ENCODE peak calls at places on chromosomes 5 and 9, in seven cellular contexts. Q, C, T, O, D, I and S are unnamed samples.

GRCh38 chr5:176980818-176981217 is 25.8 kb downstream of the UIMC1 start:
- DNase-seq in Q (no peak), C (no peak), T (no peak), O (no peak), D (no peak), I (peak; percentile 13), S (no peak)

GRCh38 chr5:114305402-114306207 is 56.3 kb upstream of the KCNN2 start:
- DNase-seq in Q (no peak), C (no peak), T (no peak), O (no peak), D (no peak), I (peak; percentile 21), S (no peak)

GRCh38 chr9:136107155-136107952 is 11.3 kb downstream of the TMEM250 start:
- DNase-seq in Q (peak; percentile 49), C (peak; percentile 66), T (no peak), O (no peak), D (no peak), I (no peak), S (no peak)

GRCh38 chr9:118618744-118619299 is 750.4 kb downstream of the BRINP1 start:
- DNase-seq in Q (no peak), C (no peak), T (no peak), O (no peak), D (no peak), I (no peak), S (no peak)

GRCh38 chr5:142175039-142175438 is 66.5 kb downstream of the NDFIP1 start:
- DNase-seq in Q (no peak), C (no peak), T (no peak), O (no peak), D (no peak), I (no peak), S (peak; percentile 84)

GRCh38 chr5:134435525-134435924 is 23.8 kb upstream of the CDKN2AIPNL start:
- DNase-seq in Q (no peak), C (peak; percentile 48), T (no peak), O (peak; percentile 42), D (no peak), I (peak; percentile 98), S (no peak)

GRCh38 chr5:612498-613424 is 621 bp downstream of the CEP72 start:
- DNase-seq in Q (no peak), C (peak; percentile 55), T (no peak), O (peak; percentile 31), D (no peak), I (peak; percentile 34), S (no peak)

GRCh38 chr9:134839441-134840125 is 41.0 kb upstream of the FCN2 start:
- DNase-seq in Q (no peak), C (no peak), T (no peak), O (no peak), D (no peak), I (no peak), S (no peak)

GRCh38 chr5:134545070-134545868 is 19.8 kb downstream of the JADE2 start:
- DNase-seq in Q (peak; percentile 30), C (peak; percentile 88), T (peak; percentile 39), O (no peak), D (peak; percentile 90), I (no peak), S (no peak)

GRCh38 chr5:3837544-3837943 is 241.9 kb downstream of the IRX1 start:
- DNase-seq in Q (no peak), C (no peak), T (no peak), O (no peak), D (no peak), I (no peak), S (no peak)

GRCh38 chr9:127347831-127348699 is 48.9 kb upstream of the SLC2A8 start:
- DNase-seq in Q (no peak), C (no peak), T (no peak), O (peak; percentile 55), D (no peak), I (peak; percentile 76), S (no peak)

GRCh38 chr9:108477538-108478006 is 378.2 kb downstream of the ACTL7B start:
- DNase-seq in Q (no peak), C (no peak), T (no peak), O (peak; percentile 36), D (no peak), I (peak; percentile 90), S (no peak)